ENCODE peak calls at places on chromosomes 13 and 19, in seven cellular contexts. H is COLO829; U is stimulated activated CD4-positive, alpha-beta T cell treated with anti-CD3 and anti-CD28 coated beads, Interleukin-15, amount 100 ng/mL, for 1 hour; G is left lung; X is EL; I is T-helper 2 cell treated with Interferon-gamma antibody and Interleukin-4, amounts not matched to agents 5 μg/mL and 100 μg/mL, for 36 hours; Q is ureter. D is an unnamed sample.

GRCh38 chr13:73677041-73677589 is 457.1 kb downstream of the KLF12 start:
- DNase-seq in H (peak), U (no peak), G (no peak), X (peak), I (no peak), Q (peak), D (no peak)

GRCh38 chr19:54448037-54448773 is 794 bp upstream of the LENG8 start:
- DNase-seq in H (peak), U (peak), G (peak), X (peak), I (peak), Q (peak), D (no peak)

GRCh38 chr13:111490611-111491010 is 170.2 kb downstream of the TEX29 start:
- DNase-seq in H (no peak), U (no peak), G (peak), X (no peak), I (no peak), Q (peak), D (no peak)

GRCh38 chr19:43465468-43466120 is at the start of gene LYPD3:
- DNase-seq in H (no peak), U (no peak), G (peak), X (peak), I (no peak), Q (peak), D (no peak)

GRCh38 chr13:34044660-34045080 is 226.7 kb downstream of the RFC3 start:
- DNase-seq in H (peak), U (no peak), G (no peak), X (peak), I (no peak), Q (no peak), D (no peak)

GRCh38 chr13:86918682-86919081 is 752.5 kb upstream of the SLITRK5 start:
- DNase-seq in H (no peak), U (no peak), G (no peak), X (no peak), I (no peak), Q (no peak), D (no peak)

GRCh38 chr13:33110386-33110712 is 94.1 kb downstream of the KL start:
- DNase-seq in H (no peak), U (no peak), G (no peak), X (no peak), I (no peak), Q (no peak), D (no peak)

GRCh38 chr13:32840840-32841713 is 175.1 kb upstream of the KL start:
- DNase-seq in H (no peak), U (no peak), G (no peak), X (no peak), I (no peak), Q (no peak), D (no peak)

GRCh38 chr13:82344867-82345266 is 1537.4 kb downstream of the SLITRK1 start:
- DNase-seq in H (no peak), U (no peak), G (no peak), X (no peak), I (no peak), Q (no peak), D (no peak)

D was measured in effector memory CD8-positive, alpha-beta T cell.